ENCODE peak calls at places on chromosomes 2 and 18, in six cellular contexts. T is posterior cingulate gyrus, S is activated gamma-delta T cell treated with Interleukin-2 at 50 U/mL for 16 hours, L is SK-MEL-5, E is tibial nerve, H is NCI-H1105. Y is an unnamed sample.

GRCh38 chr18:50877545-50878265 is 1.2 kb upstream of the ME2 start:
- DNase-seq in T (no peak), S (no peak), L (no peak), E (no peak), H (no peak), Y (no peak)

GRCh38 chr2:102778260-102778659 is 16.4 kb downstream of the TMEM182 start:
- DNase-seq in T (no peak), S (no peak), L (no peak), E (no peak), H (no peak), Y (no peak)

GRCh38 chr2:127552336-127552735 is 16.9 kb downstream of the MYO7B start:
- DNase-seq in T (no peak), S (no peak), L (no peak), E (no peak), H (no peak), Y (peak)

GRCh38 chr2:43041661-43042360 is 184.6 kb downstream of the ZFP36L2 start:
- DNase-seq in T (no peak), S (no peak), L (no peak), E (no peak), H (no peak), Y (peak)

GRCh38 chr2:115603285-115603684 is 1160.8 kb downstream of the DPP10 start:
- DNase-seq in T (no peak), S (no peak), L (no peak), E (no peak), H (no peak), Y (no peak)

GRCh38 chr2:233449071-233449901 is 95.0 kb downstream of the DGKD start:
- DNase-seq in T (peak), S (no peak), L (peak), E (no peak), H (no peak), Y (peak)

GRCh38 chr2:127503491-127503890 is 22.8 kb downstream of the IWS1 start:
- DNase-seq in T (no peak), S (no peak), L (no peak), E (no peak), H (no peak), Y (no peak)

GRCh38 chr2:188412190-188412589 is 120.5 kb downstream of the GULP1 start:
- DNase-seq in T (no peak), S (no peak), L (no peak), E (no peak), H (no peak), Y (no peak)

GRCh38 chr2:98607104-98607503 is 1.2 kb downstream of the COA5 start:
- DNase-seq in T (no peak), S (no peak), L (no peak), E (no peak), H (no peak), Y (no peak)

GRCh38 chr2:74292752-74293151 is 50.5 kb downstream of the SLC4A5 start:
- DNase-seq in T (no peak), S (no peak), L (no peak), E (no peak), H (no peak), Y (no peak)

GRCh38 chr18:8084160-8084559 is 517.0 kb downstream of the PTPRM start:
- DNase-seq in T (no peak), S (no peak), L (peak), E (peak), H (no peak), Y (no peak)

GRCh38 chr2:236159778-236160170 is 8.4 kb downstream of the GBX2 start:
- DNase-seq in T (no peak), S (no peak), L (no peak), E (no peak), H (no peak), Y (peak)

GRCh38 chr2:208040199-208041171 is 15.2 kb upstream of the PLEKHM3 start:
- DNase-seq in T (peak), S (peak), L (peak), E (peak), H (peak), Y (peak)

GRCh38 chr2:219965287-219965870 is 337.9 kb downstream of the SLC4A3 start:
- DNase-seq in T (no peak), S (no peak), L (peak), E (no peak), H (no peak), Y (no peak)

Y was measured in lower leg skin.